ENCODE peak calls at places on chromosomes 2 and 18, in six cellular contexts. S is neural progenitor cell, A is HEK293T, V is NCI-H1092, N is GF-D8, R is H9. Q is an unnamed sample.

GRCh38 chr2:159933727-159934049 is 128.7 kb downstream of the PLA2R1 start:
- DNase-seq in S (no peak), A (no peak), V (no peak), N (peak), R (no peak), Q (no peak)

GRCh38 chr2:60629801-60630385 is 76.4 kb upstream of the BCL11A start:
- DNase-seq in S (no peak), A (no peak), V (no peak), N (no peak), R (no peak), Q (no peak)

GRCh38 chr2:128273469-128274081 is 45.1 kb downstream of the HS6ST1 start:
- DNase-seq in S (no peak), A (no peak), V (no peak), N (no peak), R (peak), Q (no peak)

GRCh38 chr2:197559656-197560055 is 43.8 kb downstream of the MOB4 start:
- DNase-seq in S (no peak), A (no peak), V (no peak), N (no peak), R (no peak), Q (no peak)

GRCh38 chr18:36572135-36572856 is 256.5 kb downstream of the TPGS2 start:
- DNase-seq in S (peak), A (peak), V (peak), N (no peak), R (peak), Q (peak)

GRCh38 chr18:69617888-69618287 is 217.2 kb downstream of the DOK6 start:
- DNase-seq in S (no peak), A (no peak), V (no peak), N (no peak), R (no peak), Q (no peak)

GRCh38 chr2:182716665-182716990 is 571 bp downstream of the DNAJC10 start:
- DNase-seq in S (no peak), A (no peak), V (no peak), N (no peak), R (no peak), Q (peak)

GRCh38 chr2:13001408-13001807 is 284.7 kb downstream of the TRIB2 start:
- DNase-seq in S (no peak), A (no peak), V (no peak), N (no peak), R (no peak), Q (no peak)

GRCh38 chr2:174336403-174337336 is 1.9 kb downstream of the SP9 start:
- DNase-seq in S (peak), A (peak), V (peak), N (peak), R (peak), Q (peak)

GRCh38 chr2:197890160-197890559 is 85.8 kb downstream of the PLCL1 start:
- DNase-seq in S (no peak), A (no peak), V (no peak), N (no peak), R (no peak), Q (no peak)

GRCh38 chr2:102463160-102463559 is 9.9 kb upstream of the SLC9A4 start:
- DNase-seq in S (no peak), A (no peak), V (no peak), N (no peak), R (no peak), Q (no peak)

GRCh38 chr18:2960983-2961696 is 51.8 kb downstream of the LPIN2 start:
- DNase-seq in S (no peak), A (no peak), V (no peak), N (no peak), R (no peak), Q (no peak)

GRCh38 chr2:51782874-51783765 is 751.2 kb upstream of the NRXN1 start:
- DNase-seq in S (no peak), A (no peak), V (no peak), N (no peak), R (no peak), Q (no peak)

GRCh38 chr2:62738981-62739936 is 33.7 kb downstream of the EHBP1 start:
- DNase-seq in S (no peak), A (no peak), V (no peak), N (no peak), R (no peak), Q (no peak)

GRCh38 chr18:12455511-12455910 is 47.8 kb downstream of the PRELID3A start:
- DNase-seq in S (no peak), A (no peak), V (no peak), N (no peak), R (no peak), Q (no peak)

GRCh38 chr18:53070706-53071105 is 730.7 kb downstream of the DCC start:
- DNase-seq in S (no peak), A (no peak), V (peak), N (no peak), R (no peak), Q (no peak)

GRCh38 chr2:223536546-223536945 is 65.6 kb downstream of the SCG2 start:
- DNase-seq in S (no peak), A (no peak), V (no peak), N (no peak), R (no peak), Q (no peak)

GRCh38 chr2:220506466-220506865 is 879.0 kb downstream of the SLC4A3 start:
- DNase-seq in S (no peak), A (no peak), V (no peak), N (no peak), R (no peak), Q (no peak)

GRCh38 chr2:235263205-235264120 is 230.4 kb upstream of the AGAP1 start:
- DNase-seq in S (peak), A (peak), V (no peak), N (no peak), R (peak), Q (peak)

GRCh38 chr18:49274188-49274714 is 186.2 kb downstream of the DYM start:
- DNase-seq in S (no peak), A (no peak), V (no peak), N (peak), R (no peak), Q (no peak)

GRCh38 chr2:198073253-198073652 is 268.9 kb downstream of the PLCL1 start:
- DNase-seq in S (no peak), A (no peak), V (no peak), N (no peak), R (no peak), Q (no peak)

GRCh38 chr18:76231402-76231801 is 263.6 kb downstream of the ZNF516 start:
- DNase-seq in S (no peak), A (no peak), V (no peak), N (no peak), R (peak), Q (no peak)

GRCh38 chr2:191907545-191907944 is 60.7 kb upstream of the CAVIN2 start:
- DNase-seq in S (no peak), A (no peak), V (no peak), N (no peak), R (no peak), Q (no peak)

GRCh38 chr18:68925268-68925667 is 127.4 kb downstream of the CCDC102B start:
- DNase-seq in S (peak), A (no peak), V (no peak), N (no peak), R (no peak), Q (no peak)

GRCh38 chr2:38554973-38555595 is 47.6 kb downstream of the HNRNPLL start:
- DNase-seq in S (no peak), A (peak), V (no peak), N (no peak), R (no peak), Q (no peak)

GRCh38 chr2:2192385-2192957 is 138.6 kb downstream of the MYT1L start:
- DNase-seq in S (no peak), A (no peak), V (no peak), N (no peak), R (no peak), Q (no peak)

GRCh38 chr2:229330952-229331351 is 59.9 kb upstream of the PID1 start:
- DNase-seq in S (no peak), A (no peak), V (no peak), N (peak), R (no peak), Q (no peak)

GRCh38 chr2:60514886-60515407 is 38.5 kb downstream of the BCL11A start:
- DNase-seq in S (no peak), A (no peak), V (no peak), N (no peak), R (peak), Q (peak)

GRCh38 chr2:99348173-99348572 is 11.0 kb downstream of the EIF5B start:
- DNase-seq in S (no peak), A (no peak), V (no peak), N (no peak), R (no peak), Q (no peak)

GRCh38 chr18:54127759-54128378 is 96.6 kb downstream of the MBD2 start:
- DNase-seq in S (peak), A (peak), V (peak), N (peak), R (peak), Q (peak)

GRCh38 chr18:21194871-21195771 is 46.9 kb upstream of the GREB1L start:
- DNase-seq in S (peak), A (peak), V (peak), N (peak), R (no peak), Q (no peak)